ENCODE peak calls at places on chromosomes 16 and 17, in eight cellular contexts. One of them, this sample, is unnamed.

GRCh38 chr17:78798695-78799559 is 16.9 kb upstream of the CYTH1 start:
- DNase-seq in A549: no peak
- DNase-seq in AG09309: no peak
- DNase-seq in dorsolateral prefrontal cortex: no peak
- DNase-seq in body of pancreas: no peak
- DNase-seq in heart left ventricle: no peak
- DNase-seq in AG04450: no peak
- DNase-seq in lung: no peak
- DNase-seq in this sample: peak; percentile 35

GRCh38 chr17:77836557-77837041 is 121.9 kb upstream of the TNRC6C start:
- DNase-seq in A549: no peak
- DNase-seq in AG09309: no peak
- DNase-seq in dorsolateral prefrontal cortex: no peak
- DNase-seq in body of pancreas: peak; percentile 33
- DNase-seq in heart left ventricle: no peak
- DNase-seq in AG04450: no peak
- DNase-seq in lung: no peak
- DNase-seq in this sample: peak; percentile 83

GRCh38 chr17:43025290-43025657 is 243 bp downstream of the RND2 start:
- DNase-seq in A549: no peak
- DNase-seq in AG09309: no peak
- DNase-seq in dorsolateral prefrontal cortex: no peak
- DNase-seq in body of pancreas: no peak
- DNase-seq in heart left ventricle: no peak
- DNase-seq in AG04450: no peak
- DNase-seq in lung: no peak
- DNase-seq in this sample: no peak

GRCh38 chr16:30949655-30950515 is 1.0 kb downstream of the ORAI3 start:
- DNase-seq in A549: peak; percentile 19
- DNase-seq in AG09309: no peak
- DNase-seq in dorsolateral prefrontal cortex: no peak
- DNase-seq in body of pancreas: peak; percentile 58
- DNase-seq in heart left ventricle: peak; percentile 86
- DNase-seq in AG04450: no peak
- DNase-seq in lung: peak; percentile 80
- DNase-seq in this sample: peak; percentile 91

GRCh38 chr17:12402963-12403622 is 262.6 kb upstream of the MYOCD start:
- DNase-seq in A549: peak; percentile 52
- DNase-seq in AG09309: peak; percentile 38
- DNase-seq in dorsolateral prefrontal cortex: no peak
- DNase-seq in body of pancreas: no peak
- DNase-seq in heart left ventricle: no peak
- DNase-seq in AG04450: peak; percentile 84
- DNase-seq in lung: no peak
- DNase-seq in this sample: peak; percentile 93

GRCh38 chr16:21598676-21599157 is 660 bp upstream of the METTL9 start:
- DNase-seq in A549: no peak
- DNase-seq in AG09309: no peak
- DNase-seq in dorsolateral prefrontal cortex: no peak
- DNase-seq in body of pancreas: no peak
- DNase-seq in heart left ventricle: no peak
- DNase-seq in AG04450: no peak
- DNase-seq in lung: no peak
- DNase-seq in this sample: no peak

GRCh38 chr17:16652847-16653366 is 743 bp downstream of the ZNF624 start:
- DNase-seq in A549: no peak
- DNase-seq in AG09309: no peak
- DNase-seq in dorsolateral prefrontal cortex: no peak
- DNase-seq in body of pancreas: no peak
- DNase-seq in heart left ventricle: no peak
- DNase-seq in AG04450: no peak
- DNase-seq in lung: no peak
- DNase-seq in this sample: peak; percentile 4

GRCh38 chr16:661184-661821 is 6.6 kb upstream of the RHOT2 start:
- DNase-seq in A549: no peak
- DNase-seq in AG09309: no peak
- DNase-seq in dorsolateral prefrontal cortex: no peak
- DNase-seq in body of pancreas: no peak
- DNase-seq in heart left ventricle: no peak
- DNase-seq in AG04450: no peak
- DNase-seq in lung: no peak
- DNase-seq in this sample: no peak

GRCh38 chr17:29682054-29682453 is 59.3 kb upstream of the CORO6 start:
- DNase-seq in A549: no peak
- DNase-seq in AG09309: no peak
- DNase-seq in dorsolateral prefrontal cortex: no peak
- DNase-seq in body of pancreas: no peak
- DNase-seq in heart left ventricle: no peak
- DNase-seq in AG04450: no peak
- DNase-seq in lung: no peak
- DNase-seq in this sample: no peak

GRCh38 chr17:27665549-27665948 is 34.6 kb downstream of the LGALS9 start:
- DNase-seq in A549: no peak
- DNase-seq in AG09309: no peak
- DNase-seq in dorsolateral prefrontal cortex: no peak
- DNase-seq in body of pancreas: no peak
- DNase-seq in heart left ventricle: no peak
- DNase-seq in AG04450: no peak
- DNase-seq in lung: no peak
- DNase-seq in this sample: no peak

GRCh38 chr17:47935961-47936360 is 5.4 kb upstream of the PNPO start:
- DNase-seq in A549: peak; percentile 75
- DNase-seq in AG09309: peak; percentile 42
- DNase-seq in dorsolateral prefrontal cortex: no peak
- DNase-seq in body of pancreas: no peak
- DNase-seq in heart left ventricle: no peak
- DNase-seq in AG04450: peak; percentile 18
- DNase-seq in lung: no peak
- DNase-seq in this sample: peak; percentile 58

GRCh38 chr17:58161566-58161965 is 5.2 kb upstream of the OR4D2 start:
- DNase-seq in A549: no peak
- DNase-seq in AG09309: no peak
- DNase-seq in dorsolateral prefrontal cortex: no peak
- DNase-seq in body of pancreas: no peak
- DNase-seq in heart left ventricle: no peak
- DNase-seq in AG04450: no peak
- DNase-seq in lung: no peak
- DNase-seq in this sample: no peak

GRCh38 chr16:48546774-48547173 is 63.2 kb downstream of the N4BP1 start:
- DNase-seq in A549: no peak
- DNase-seq in AG09309: no peak
- DNase-seq in dorsolateral prefrontal cortex: no peak
- DNase-seq in body of pancreas: peak; percentile 60
- DNase-seq in heart left ventricle: no peak
- DNase-seq in AG04450: no peak
- DNase-seq in lung: no peak
- DNase-seq in this sample: no peak

GRCh38 chr16:81616321-81617020 is 162.6 kb upstream of the PLCG2 start:
- DNase-seq in A549: no peak
- DNase-seq in AG09309: no peak
- DNase-seq in dorsolateral prefrontal cortex: peak; percentile 66
- DNase-seq in body of pancreas: no peak
- DNase-seq in heart left ventricle: peak; percentile 88
- DNase-seq in AG04450: no peak
- DNase-seq in lung: no peak
- DNase-seq in this sample: peak; percentile 22

GRCh38 chr17:44170499-44171201 is at the start of gene ASB16:
- DNase-seq in A549: no peak
- DNase-seq in AG09309: no peak
- DNase-seq in dorsolateral prefrontal cortex: no peak
- DNase-seq in body of pancreas: peak; percentile 57
- DNase-seq in heart left ventricle: no peak
- DNase-seq in AG04450: no peak
- DNase-seq in lung: no peak
- DNase-seq in this sample: peak; percentile 15

GRCh38 chr17:8892338-8892690 is 24.8 kb upstream of the PIK3R6 start:
- DNase-seq in A549: no peak
- DNase-seq in AG09309: no peak
- DNase-seq in dorsolateral prefrontal cortex: no peak
- DNase-seq in body of pancreas: no peak
- DNase-seq in heart left ventricle: no peak
- DNase-seq in AG04450: no peak
- DNase-seq in lung: no peak
- DNase-seq in this sample: peak; percentile 20

GRCh38 chr16:27579086-27579980 is 29.4 kb downstream of the KATNIP start:
- DNase-seq in A549: no peak
- DNase-seq in AG09309: peak; percentile 25
- DNase-seq in dorsolateral prefrontal cortex: no peak
- DNase-seq in body of pancreas: no peak
- DNase-seq in heart left ventricle: no peak
- DNase-seq in AG04450: peak; percentile 3
- DNase-seq in lung: no peak
- DNase-seq in this sample: peak; percentile 25

GRCh38 chr16:49181812-49182211 is 99.8 kb downstream of the CBLN1 start:
- DNase-seq in A549: no peak
- DNase-seq in AG09309: no peak
- DNase-seq in dorsolateral prefrontal cortex: no peak
- DNase-seq in body of pancreas: no peak
- DNase-seq in heart left ventricle: no peak
- DNase-seq in AG04450: no peak
- DNase-seq in lung: no peak
- DNase-seq in this sample: no peak

GRCh38 chr16:85233520-85233919 is 121.2 kb upstream of the CIBAR2 start:
- DNase-seq in A549: no peak
- DNase-seq in AG09309: no peak
- DNase-seq in dorsolateral prefrontal cortex: no peak
- DNase-seq in body of pancreas: no peak
- DNase-seq in heart left ventricle: no peak
- DNase-seq in AG04450: no peak
- DNase-seq in lung: no peak
- DNase-seq in this sample: no peak

GRCh38 chr16:48580925-48581500 is 29.0 kb downstream of the N4BP1 start:
- DNase-seq in A549: no peak
- DNase-seq in AG09309: no peak
- DNase-seq in dorsolateral prefrontal cortex: no peak
- DNase-seq in body of pancreas: no peak
- DNase-seq in heart left ventricle: no peak
- DNase-seq in AG04450: no peak
- DNase-seq in lung: no peak
- DNase-seq in this sample: no peak

GRCh38 chr17:36731091-36731490 is 129.7 kb downstream of the MRM1 start:
- DNase-seq in A549: no peak
- DNase-seq in AG09309: no peak
- DNase-seq in dorsolateral prefrontal cortex: no peak
- DNase-seq in body of pancreas: no peak
- DNase-seq in heart left ventricle: no peak
- DNase-seq in AG04450: no peak
- DNase-seq in lung: no peak
- DNase-seq in this sample: no peak

GRCh38 chr17:77471984-77472836 is 331.4 kb downstream of the SEC14L1 start:
- DNase-seq in A549: no peak
- DNase-seq in AG09309: no peak
- DNase-seq in dorsolateral prefrontal cortex: no peak
- DNase-seq in body of pancreas: no peak
- DNase-seq in heart left ventricle: no peak
- DNase-seq in AG04450: no peak
- DNase-seq in lung: peak; percentile 81
- DNase-seq in this sample: peak; percentile 71

GRCh38 chr16:29011112-29011511 is 26.3 kb downstream of the LAT start:
- DNase-seq in A549: no peak
- DNase-seq in AG09309: no peak
- DNase-seq in dorsolateral prefrontal cortex: no peak
- DNase-seq in body of pancreas: no peak
- DNase-seq in heart left ventricle: no peak
- DNase-seq in AG04450: no peak
- DNase-seq in lung: no peak
- DNase-seq in this sample: no peak

GRCh38 chr16:30958164-30959083 is 870 bp downstream of the SETD1A start:
- DNase-seq in A549: peak; percentile 80
- DNase-seq in AG09309: no peak
- DNase-seq in dorsolateral prefrontal cortex: no peak
- DNase-seq in body of pancreas: peak; percentile 58
- DNase-seq in heart left ventricle: peak; percentile 73
- DNase-seq in AG04450: no peak
- DNase-seq in lung: peak; percentile 52
- DNase-seq in this sample: peak; percentile 42

GRCh38 chr17:72590382-72590781 is 469.6 kb downstream of the SOX9 start:
- DNase-seq in A549: peak; percentile 58
- DNase-seq in AG09309: no peak
- DNase-seq in dorsolateral prefrontal cortex: no peak
- DNase-seq in body of pancreas: no peak
- DNase-seq in heart left ventricle: no peak
- DNase-seq in AG04450: no peak
- DNase-seq in lung: no peak
- DNase-seq in this sample: peak; percentile 84
- H3K4me3 ChIP-seq in A549: peak overlapping the region; percentile 78
- H3K4me3 ChIP-seq in AG09309: peak overlapping the region; percentile 84
- H3K4me3 ChIP-seq in dorsolateral prefrontal cortex: peak overlapping the region; percentile 85
- H3K4me3 ChIP-seq in body of pancreas: no peak overlapping the region
- H3K4me3 ChIP-seq in heart left ventricle: no peak overlapping the region
- H3K4me3 ChIP-seq in AG04450: peak overlapping the region; percentile 96
- H3K4me3 ChIP-seq in lung: no peak overlapping the region
- H3K4me3 ChIP-seq in this sample: peak overlapping the region; percentile 73

GRCh38 chr17:67272312-67273050 is 27.5 kb upstream of the HELZ start:
- DNase-seq in A549: peak; percentile 70
- DNase-seq in AG09309: no peak
- DNase-seq in dorsolateral prefrontal cortex: no peak
- DNase-seq in body of pancreas: no peak
- DNase-seq in heart left ventricle: no peak
- DNase-seq in AG04450: no peak
- DNase-seq in lung: no peak
- DNase-seq in this sample: no peak
- TF ChIP-seq CTCF in A549: peak; percentile 44
- TF ChIP-seq CTCF in AG09309: peak; percentile 22
- TF ChIP-seq CTCF in dorsolateral prefrontal cortex: no peak
- TF ChIP-seq CTCF in body of pancreas: no peak
- TF ChIP-seq CTCF in heart left ventricle: no peak
- TF ChIP-seq CTCF in AG04450: peak; percentile 40
- TF ChIP-seq CTCF in lung: no peak
- TF ChIP-seq CTCF in this sample: peak; percentile 40

DNA sequence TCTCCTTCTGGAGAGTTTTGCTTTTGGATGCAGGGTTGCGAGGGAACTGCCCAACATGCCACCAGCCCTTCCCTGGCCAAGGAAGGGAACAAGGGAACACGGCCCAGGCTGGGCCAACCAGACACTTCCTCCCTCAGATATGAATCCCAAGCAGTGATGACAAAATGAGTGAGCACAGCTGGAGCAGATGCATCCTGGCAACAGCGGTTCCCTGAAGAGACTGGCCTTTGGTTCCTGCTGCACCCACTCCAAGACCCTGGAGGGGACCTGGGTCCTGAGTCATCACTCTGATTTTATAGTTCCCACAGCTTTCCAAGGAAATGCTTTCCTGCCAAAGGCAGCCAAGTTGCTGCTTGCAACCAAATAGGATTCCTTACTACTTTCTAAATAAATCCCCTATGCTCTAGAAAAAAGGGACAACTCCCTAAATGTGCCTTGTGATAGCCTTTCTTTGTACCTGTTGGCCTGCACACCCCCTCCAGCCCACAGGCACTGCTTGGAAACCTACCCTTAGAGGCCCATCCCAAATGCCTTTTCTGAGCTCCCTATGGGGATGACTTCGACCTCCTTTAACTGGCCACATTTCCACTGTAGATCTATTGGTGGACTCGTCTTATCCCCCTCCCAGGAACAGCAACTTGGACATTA is 5.3 kb downstream of the ST3GAL2 start:
- DNase-seq in A549: no peak
- DNase-seq in AG09309: peak; percentile 67
- DNase-seq in dorsolateral prefrontal cortex: no peak
- DNase-seq in body of pancreas: no peak
- DNase-seq in heart left ventricle: peak; percentile 74
- DNase-seq in AG04450: no peak
- DNase-seq in lung: peak; percentile 57
- DNase-seq in this sample: peak; percentile 96
- H3K4me3 ChIP-seq in A549: no peak overlapping the region
- H3K4me3 ChIP-seq in AG09309: no peak overlapping the region
- H3K4me3 ChIP-seq in dorsolateral prefrontal cortex: no peak overlapping the region
- H3K4me3 ChIP-seq in body of pancreas: no peak overlapping the region
- H3K4me3 ChIP-seq in heart left ventricle: no peak overlapping the region
- H3K4me3 ChIP-seq in AG04450: no peak overlapping the region
- H3K4me3 ChIP-seq in lung: no peak overlapping the region
- H3K4me3 ChIP-seq in this sample: no peak overlapping the region

GRCh38 chr16:67935402-67936123 is 1.1 kb downstream of the PSMB10 start:
- DNase-seq in A549: peak; percentile 100
- DNase-seq in AG09309: peak; percentile 65
- DNase-seq in dorsolateral prefrontal cortex: peak; percentile 97
- DNase-seq in body of pancreas: peak; percentile 98
- DNase-seq in heart left ventricle: peak; percentile 95
- DNase-seq in AG04450: peak; percentile 68
- DNase-seq in lung: peak; percentile 97
- DNase-seq in this sample: peak; percentile 84
- TF ChIP-seq CTCF in A549: no peak
- TF ChIP-seq CTCF in AG09309: no peak
- TF ChIP-seq CTCF in dorsolateral prefrontal cortex: no peak
- TF ChIP-seq CTCF in body of pancreas: no peak
- TF ChIP-seq CTCF in heart left ventricle: no peak
- TF ChIP-seq CTCF in AG04450: no peak
- TF ChIP-seq CTCF in lung: no peak
- TF ChIP-seq CTCF in this sample: no peak